ENCODE peak calls at places on chromosomes 5 and 9, in six cellular contexts. M, L, F, S, A and J are unnamed samples.

GRCh38 chr5:126385509-126385908 is 37.7 kb upstream of the GRAMD2B start:
- DNase-seq in L (no peak), F (no peak), S (no peak), M (no peak), A (no peak), J (no peak)

GRCh38 chr9:19174127-19174921 is 47.0 kb upstream of the PLIN2 start:
- DNase-seq in S (no peak), M (peak; percentile 63), F (peak; percentile 83), A (peak; percentile 94), L (no peak), J (peak; percentile 96)

GRCh38 chr5:44048268-44048984 is 340.8 kb downstream of the FGF10 start:
- DNase-seq in F (no peak), S (no peak), A (peak; percentile 37), L (no peak), M (no peak), J (peak; percentile 19)

GRCh38 chr9:114000063-114000454 is 78.0 kb downstream of the AMBP start:
- DNase-seq in S (no peak), L (no peak), M (no peak), F (no peak), A (no peak), J (no peak)

GRCh38 chr5:132776077-132776931 is 735 bp downstream of the SEPTIN8 start:
- DNase-seq in M (peak; percentile 33), A (peak; percentile 31), L (no peak), S (no peak), F (peak; percentile 33), J (peak; percentile 46)

GRCh38 chr5:54844905-54845566 is 140.4 kb downstream of the ESM1 start:
- DNase-seq in M (peak; percentile 35), A (peak; percentile 85), F (no peak), L (no peak), S (no peak), J (peak; percentile 77)

GRCh38 chr5:107430077-107430625 is 240.6 kb downstream of the EFNA5 start:
- DNase-seq in A (peak; percentile 25), F (no peak), S (no peak), L (no peak), M (no peak), J (no peak)

GRCh38 chr5:125267636-125268248 is 521.3 kb upstream of the ZNF608 start:
- DNase-seq in M (no peak), A (no peak), S (no peak), L (no peak), F (no peak), J (no peak)

GRCh38 chr9:121283856-121284732 is 16.1 kb downstream of the GSN start:
- DNase-seq in F (no peak), A (no peak), S (no peak), M (no peak), L (no peak), J (no peak)

GRCh38 chr5:61177070-61177469 is 14.8 kb upstream of the SMIM15 start:
- DNase-seq in M (no peak), F (no peak), L (no peak), S (no peak), A (no peak), J (no peak)

GRCh38 chr5:122908662-122909061 is 63.2 kb downstream of the SNX24 start:
- DNase-seq in A (peak; percentile 12), M (peak; percentile 19), S (no peak), L (no peak), F (no peak), J (peak; percentile 38)
- TF ChIP-seq CTCF in A (no peak), M (no peak), S (no peak), L (no peak), F (no peak), J (peak; percentile 12)

DNA sequence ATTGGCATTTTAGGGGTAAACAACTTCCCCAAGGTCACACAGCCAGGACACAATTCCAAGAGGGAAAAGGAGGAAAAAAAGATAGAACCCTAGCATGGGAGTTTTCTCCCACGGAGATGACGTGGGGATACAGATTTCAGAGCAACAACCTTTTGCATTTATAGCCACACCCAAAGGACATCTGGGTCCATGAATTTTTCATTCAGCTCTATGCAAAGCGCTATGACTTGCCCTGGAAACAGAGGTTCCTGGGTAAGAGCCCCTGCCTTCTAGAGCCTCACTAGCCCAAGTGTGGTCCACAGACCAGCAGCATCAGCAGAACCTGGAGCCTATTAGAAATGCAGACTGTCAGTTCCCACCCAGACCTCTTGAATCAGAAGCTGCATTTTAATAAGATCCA is 17.5 kb upstream of the ADAM19 start:
- DNase-seq in M (no peak), F (no peak), S (no peak), L (no peak), A (no peak), J (no peak)
- H3K4me3 ChIP-seq in M (no peak overlapping the region), F (no peak overlapping the region), S (no peak overlapping the region), L (no peak overlapping the region), A (no peak overlapping the region), J (no peak overlapping the region)

GRCh38 chr5:57338068-57338848 is 144.4 kb downstream of the ACTBL2 start:
- DNase-seq in A (no peak), L (no peak), F (no peak), S (no peak), M (peak; percentile 74), J (peak; percentile 68)
- TF ChIP-seq CTCF in A (peak; percentile 18), L (no peak), F (peak; percentile 19), S (peak; percentile 42), M (peak; percentile 54), J (peak; percentile 48)

GRCh38 chr9:127976498-127976897 is 4.3 kb downstream of the EEIG1 start:
- DNase-seq in F (no peak), A (no peak), S (no peak), L (no peak), M (no peak), J (no peak)

GRCh38 chr9:127979015-127979332 is 1.8 kb downstream of the EEIG1 start:
- DNase-seq in M (no peak), L (no peak), A (no peak), S (no peak), F (no peak), J (no peak)

GRCh38 chr9:127979333-127980055 is 1.3 kb downstream of the EEIG1 start:
- DNase-seq in S (no peak), L (no peak), A (peak; percentile 49), F (peak; percentile 58), M (peak; percentile 54), J (peak; percentile 62)

GRCh38 chr9:127976943-127977871 is 3.6 kb downstream of the EEIG1 start:
- DNase-seq in F (no peak), M (no peak), S (peak; percentile 61), A (no peak), L (no peak), J (no peak)

GRCh38 chr9:127977877-127978647 is 2.7 kb downstream of the EEIG1 start:
- DNase-seq in F (peak; percentile 63), S (no peak), M (peak; percentile 65), L (no peak), A (peak; percentile 83), J (peak; percentile 94)
- H3K4me3 ChIP-seq in F (peak overlapping the region; percentile 85), S (peak overlapping the region; percentile 86), M (peak overlapping the region; percentile 91), L (peak overlapping the region; percentile 73), A (peak overlapping the region; percentile 66), J (peak overlapping the region; percentile 88)

GRCh38 chr5:176647030-176647869 is at the start of gene TSPAN17:
- DNase-seq in A (peak; percentile 99), S (peak; percentile 100), M (peak; percentile 98), F (peak; percentile 100), L (peak; percentile 99), J (peak; percentile 99)
- TF ChIP-seq CTCF in A (peak; percentile 30), S (peak; percentile 31), M (peak; percentile 30), F (peak; percentile 46), L (no peak), J (peak; percentile 24)

GRCh38 chr9:135076143-135076875 is 11.2 kb upstream of the OLFM1 start:
- DNase-seq in L (no peak), S (no peak), M (no peak), A (no peak), F (no peak), J (no peak)
- H3K4me3 ChIP-seq in L (no peak overlapping the region), S (no peak overlapping the region), M (peak overlapping the region; percentile 50), A (no peak overlapping the region), F (peak overlapping the region; percentile 63), J (no peak overlapping the region)

GRCh38 chr5:36876965-36877666 is 547 bp downstream of the NIPBL start:
- DNase-seq in L (peak; percentile 39), F (peak; percentile 68), A (peak; percentile 64), S (peak; percentile 83), M (peak; percentile 71), J (peak; percentile 70)
- TF ChIP-seq CTCF in L (no peak), F (no peak), A (no peak), S (no peak), M (no peak), J (no peak)